ENCODE peak calls at places on chromosome 20, in four cellular contexts. T is fibroblast of lung, V is ACHN, X is ELF-1. I is an unnamed sample.

GRCh38 chr20:25495189-25495824 is 87.8 kb downstream of the GINS1 start:
- DNase-seq in T (no peak), V (no peak), X (peak), I (no peak)

GRCh38 chr20:62198931-62199330 is 16.1 kb downstream of the MTG2 start:
- DNase-seq in T (no peak), V (no peak), X (no peak), I (no peak)

GRCh38 chr20:34367155-34367554 is 4.1 kb downstream of the ITCH start:
- DNase-seq in T (no peak), V (no peak), X (no peak), I (peak)

GRCh38 chr20:43853918-43854317 is 60.7 kb upstream of the TOX2 start:
- DNase-seq in T (no peak), V (no peak), X (no peak), I (no peak)

GRCh38 chr20:45958593-45958992 is 13.4 kb downstream of the ZNF335 start:
- DNase-seq in T (no peak), V (no peak), X (no peak), I (no peak)

GRCh38 chr20:40682104-40683045 is 6.7 kb downstream of the MAFB start:
- DNase-seq in T (peak), V (no peak), X (no peak), I (no peak)

GRCh38 chr20:11117808-11118528 is 444.2 kb upstream of the JAG1 start:
- DNase-seq in T (peak), V (peak), X (no peak), I (peak)

GRCh38 chr20:23151885-23152284 is 65.8 kb upstream of the CD93 start:
- DNase-seq in T (no peak), V (no peak), X (no peak), I (no peak)

GRCh38 chr20:57891067-57891466 is 181.3 kb upstream of the PMEPA1 start:
- DNase-seq in T (no peak), V (no peak), X (no peak), I (no peak)

GRCh38 chr20:53984354-53984753 is 86.0 kb downstream of the BCAS1 start:
- DNase-seq in T (peak), V (no peak), X (no peak), I (no peak)

GRCh38 chr20:51275181-51275580 is 252.3 kb upstream of the KCNG1 start:
- DNase-seq in T (no peak), V (no peak), X (no peak), I (no peak)

GRCh38 chr20:2900845-2901592 is 27.7 kb downstream of the PTPRA start:
- DNase-seq in T (no peak), V (no peak), X (no peak), I (no peak)

GRCh38 chr20:58040447-58041290 is 187.8 kb downstream of the ANKRD60 start:
- DNase-seq in T (no peak), V (no peak), X (no peak), I (no peak)

I was measured in Caco-2.